ENCODE peak calls at places on chromosomes 6 and 20, in six cellular contexts. K is left cardiac atrium, R is iPS-NIHi11, N is COR-L47, L is tibial nerve, Q is T1000. H is an unnamed sample.

GRCh38 chr20:21099653-21100589 is 6.2 kb downstream of the LINC00237 start:
- DNase-seq in K (peak), R (no peak), N (peak), L (no peak), Q (no peak), H (peak)

GRCh38 chr6:107539409-107539808 is 49.5 kb downstream of the SOBP start:
- DNase-seq in K (no peak), R (no peak), N (no peak), L (no peak), Q (no peak), H (no peak)

GRCh38 chr6:111952821-111953535 is 79.7 kb upstream of the FYN start:
- DNase-seq in K (no peak), R (no peak), N (no peak), L (no peak), Q (no peak), H (no peak)

GRCh38 chr20:25541676-25542075 is 43.7 kb downstream of the NINL start:
- DNase-seq in K (no peak), R (no peak), N (no peak), L (no peak), Q (no peak), H (no peak)

GRCh38 chr6:52576392-52577021 is 353 bp downstream of the TRAM2 start:
- DNase-seq in K (peak), R (peak), N (peak), L (peak), Q (peak), H (peak)

GRCh38 chr20:45484676-45485075 is 15.1 kb downstream of the WFDC2 start:
- DNase-seq in K (no peak), R (no peak), N (no peak), L (no peak), Q (no peak), H (no peak)

GRCh38 chr6:32965901-32966300 is 2.5 kb upstream of the BRD2 start:
- DNase-seq in K (no peak), R (no peak), N (no peak), L (no peak), Q (no peak), H (no peak)

GRCh38 chr20:7151666-7152065 is 384.2 kb downstream of the BMP2 start:
- DNase-seq in K (no peak), R (no peak), N (no peak), L (no peak), Q (no peak), H (no peak)

GRCh38 chr6:37204014-37204751 is 34.2 kb downstream of the PIM1 start:
- DNase-seq in K (peak), R (no peak), N (no peak), L (no peak), Q (no peak), H (no peak)

GRCh38 chr6:4853782-4854511 is 77.7 kb downstream of the CDYL start:
- DNase-seq in K (no peak), R (no peak), N (no peak), L (no peak), Q (no peak), H (peak)

GRCh38 chr20:11229772-11230171 is 556.0 kb upstream of the JAG1 start:
- DNase-seq in K (peak), R (no peak), N (no peak), L (peak), Q (peak), H (peak)

GRCh38 chr6:78746457-78746856 is 120.9 kb upstream of the IRAK1BP1 start:
- DNase-seq in K (no peak), R (no peak), N (no peak), L (no peak), Q (no peak), H (no peak)

GRCh38 chr20:47126709-47127108 is 229.8 kb downstream of the ZMYND8 start:
- DNase-seq in K (no peak), R (no peak), N (no peak), L (no peak), Q (no peak), H (no peak)

GRCh38 chr6:85458184-85458583 is 8.3 kb downstream of the NT5E start:
- DNase-seq in K (no peak), R (no peak), N (no peak), L (no peak), Q (no peak), H (no peak)

GRCh38 chr6:26234421-26235239 is 130.4 kb upstream of the BTN3A2 start:
- DNase-seq in K (peak), R (no peak), N (peak), L (peak), Q (no peak), H (peak)

GRCh38 chr20:35121186-35121585 is 25.9 kb downstream of the EDEM2 start:
- DNase-seq in K (no peak), R (no peak), N (no peak), L (no peak), Q (no peak), H (no peak)

GRCh38 chr6:84921891-84922290 is 157.5 kb upstream of the TBX18 start:
- DNase-seq in K (no peak), R (no peak), N (no peak), L (no peak), Q (no peak), H (no peak)

GRCh38 chr6:46440133-46440532 is 51.1 kb downstream of the RCAN2 start:
- DNase-seq in K (no peak), R (no peak), N (no peak), L (no peak), Q (no peak), H (no peak)

GRCh38 chr20:51893723-51894122 is 91.4 kb upstream of the SALL4 start:
- DNase-seq in K (no peak), R (no peak), N (no peak), L (no peak), Q (no peak), H (no peak)